ENCODE peak calls at places on chromosomes 7 and 10, in six cellular contexts. One of them, this sample, is unnamed.

GRCh38 chr7:54398863-54399262 is 143.3 kb upstream of the VSTM2A start:
- DNase-seq in GM23338: no peak
- DNase-seq in HT1080: no peak
- DNase-seq in aorta: no peak
- DNase-seq in foreskin fibroblast: no peak
- DNase-seq in suprapubic skin: no peak
- DNase-seq in this sample: no peak

GRCh38 chr7:30831227-30831626 is 60.0 kb downstream of the MINDY4 start:
- DNase-seq in GM23338: no peak
- DNase-seq in HT1080: no peak
- DNase-seq in aorta: no peak
- DNase-seq in foreskin fibroblast: no peak
- DNase-seq in suprapubic skin: no peak
- DNase-seq in this sample: no peak

GRCh38 chr10:69406302-69406811 is 10.4 kb downstream of the TACR2 start:
- DNase-seq in GM23338: peak
- DNase-seq in HT1080: no peak
- DNase-seq in aorta: no peak
- DNase-seq in foreskin fibroblast: peak
- DNase-seq in suprapubic skin: no peak
- DNase-seq in this sample: no peak

GRCh38 chr7:28623105-28623730 is 210.9 kb downstream of the CREB5 start:
- DNase-seq in GM23338: no peak
- DNase-seq in HT1080: peak
- DNase-seq in aorta: no peak
- DNase-seq in foreskin fibroblast: peak
- DNase-seq in suprapubic skin: no peak
- DNase-seq in this sample: no peak

GRCh38 chr7:101243786-101244384 is 996 bp downstream of the FIS1 start:
- DNase-seq in GM23338: peak
- DNase-seq in HT1080: no peak
- DNase-seq in aorta: no peak
- DNase-seq in foreskin fibroblast: peak
- DNase-seq in suprapubic skin: no peak
- DNase-seq in this sample: no peak

GRCh38 chr10:1043532-1043995 is 5.4 kb downstream of the IDI1 start:
- DNase-seq in GM23338: no peak
- DNase-seq in HT1080: no peak
- DNase-seq in aorta: no peak
- DNase-seq in foreskin fibroblast: no peak
- DNase-seq in suprapubic skin: no peak
- DNase-seq in this sample: no peak

GRCh38 chr7:41449694-41450093 is 253.2 kb downstream of the INHBA start:
- DNase-seq in GM23338: no peak
- DNase-seq in HT1080: no peak
- DNase-seq in aorta: no peak
- DNase-seq in foreskin fibroblast: no peak
- DNase-seq in suprapubic skin: no peak
- DNase-seq in this sample: no peak

GRCh38 chr10:106722524-106722923 is 442.0 kb downstream of the SORCS1 start:
- DNase-seq in GM23338: peak
- DNase-seq in HT1080: no peak
- DNase-seq in aorta: no peak
- DNase-seq in foreskin fibroblast: no peak
- DNase-seq in suprapubic skin: no peak
- DNase-seq in this sample: no peak

GRCh38 chr7:116315803-116316202 is 105.5 kb downstream of the TES start:
- DNase-seq in GM23338: no peak
- DNase-seq in HT1080: no peak
- DNase-seq in aorta: no peak
- DNase-seq in foreskin fibroblast: no peak
- DNase-seq in suprapubic skin: no peak
- DNase-seq in this sample: no peak

GRCh38 chr7:7529328-7529727 is 6.3 kb downstream of the COL28A1 start:
- DNase-seq in GM23338: no peak
- DNase-seq in HT1080: no peak
- DNase-seq in aorta: no peak
- DNase-seq in foreskin fibroblast: no peak
- DNase-seq in suprapubic skin: no peak
- DNase-seq in this sample: no peak

GRCh38 chr10:121096617-121097431 is 245.7 kb downstream of the WDR11 start:
- DNase-seq in GM23338: no peak
- DNase-seq in HT1080: peak
- DNase-seq in aorta: no peak
- DNase-seq in foreskin fibroblast: no peak
- DNase-seq in suprapubic skin: no peak
- DNase-seq in this sample: no peak

GRCh38 chr7:128154519-128154918 is 86.6 kb upstream of the LEP start:
- DNase-seq in GM23338: peak
- DNase-seq in HT1080: no peak
- DNase-seq in aorta: no peak
- DNase-seq in foreskin fibroblast: no peak
- DNase-seq in suprapubic skin: no peak
- DNase-seq in this sample: no peak

GRCh38 chr10:43362191-43362839 is 9.1 kb upstream of the FXYD4 start:
- DNase-seq in GM23338: peak
- DNase-seq in HT1080: no peak
- DNase-seq in aorta: peak
- DNase-seq in foreskin fibroblast: peak
- DNase-seq in suprapubic skin: peak
- DNase-seq in this sample: no peak

GRCh38 chr10:93199221-93199681 is 125.6 kb downstream of the CYP26A1 start:
- DNase-seq in GM23338: no peak
- DNase-seq in HT1080: peak
- DNase-seq in aorta: no peak
- DNase-seq in foreskin fibroblast: peak
- DNase-seq in suprapubic skin: no peak
- DNase-seq in this sample: no peak

GRCh38 chr10:85490431-85490830 is 876.2 kb downstream of the GRID1 start:
- DNase-seq in GM23338: no peak
- DNase-seq in HT1080: no peak
- DNase-seq in aorta: no peak
- DNase-seq in foreskin fibroblast: no peak
- DNase-seq in suprapubic skin: no peak
- DNase-seq in this sample: no peak

GRCh38 chr7:6575246-6576023 is 1.8 kb upstream of the ZDHHC4 start:
- DNase-seq in GM23338: no peak
- DNase-seq in HT1080: no peak
- DNase-seq in aorta: no peak
- DNase-seq in foreskin fibroblast: no peak
- DNase-seq in suprapubic skin: no peak
- DNase-seq in this sample: no peak

This sample was measured in chondrocyte.